ENCODE peak calls at places on chromosomes 11 and 22, in nine cellular contexts. One of them, this sample, is unnamed.

GRCh38 chr11:93031386-93031785 is 61.9 kb downstream of the MTNR1B start:
- DNase-seq in pancreas: no peak
- DNase-seq in spleen: no peak
- DNase-seq in cardiac muscle cell: no peak
- DNase-seq in Jurkat, Clone E6-1: no peak
- DNase-seq in epithelial cell of esophagus: peak
- DNase-seq in uterus: no peak
- DNase-seq in naive thymus-derived CD4-positive, alpha-beta T cell: no peak
- DNase-seq in Caco-2: no peak
- DNase-seq in this sample: no peak

GRCh38 chr11:122180435-122180834 is 64.4 kb upstream of the BLID start:
- DNase-seq in cardiac muscle cell: no peak
- DNase-seq in pancreas: no peak
- DNase-seq in Jurkat, Clone E6-1: no peak
- DNase-seq in Caco-2: no peak
- DNase-seq in spleen: no peak
- DNase-seq in uterus: peak
- DNase-seq in naive thymus-derived CD4-positive, alpha-beta T cell: no peak
- DNase-seq in epithelial cell of esophagus: peak
- DNase-seq in this sample: no peak

GRCh38 chr11:444397-445144 is 2.8 kb upstream of the ANO9 start:
- DNase-seq in naive thymus-derived CD4-positive, alpha-beta T cell: no peak
- DNase-seq in uterus: no peak
- DNase-seq in cardiac muscle cell: no peak
- DNase-seq in spleen: no peak
- DNase-seq in Jurkat, Clone E6-1: no peak
- DNase-seq in epithelial cell of esophagus: peak
- DNase-seq in Caco-2: peak
- DNase-seq in pancreas: no peak
- DNase-seq in this sample: no peak

GRCh38 chr22:50282361-50283144 is 12.4 kb upstream of the MAPK11 start:
- DNase-seq in Caco-2: peak
- DNase-seq in naive thymus-derived CD4-positive, alpha-beta T cell: no peak
- DNase-seq in cardiac muscle cell: no peak
- DNase-seq in uterus: no peak
- DNase-seq in Jurkat, Clone E6-1: no peak
- DNase-seq in epithelial cell of esophagus: peak
- DNase-seq in spleen: no peak
- DNase-seq in pancreas: peak
- DNase-seq in this sample: no peak

GRCh38 chr11:12506502-12506921 is 129.1 kb downstream of the PARVA start:
- DNase-seq in Jurkat, Clone E6-1: no peak
- DNase-seq in uterus: no peak
- DNase-seq in epithelial cell of esophagus: peak
- DNase-seq in cardiac muscle cell: no peak
- DNase-seq in Caco-2: no peak
- DNase-seq in naive thymus-derived CD4-positive, alpha-beta T cell: no peak
- DNase-seq in spleen: no peak
- DNase-seq in pancreas: no peak
- DNase-seq in this sample: no peak

GRCh38 chr11:61549662-61550568 is 31.0 kb downstream of the SYT7 start:
- DNase-seq in uterus: no peak
- DNase-seq in pancreas: no peak
- DNase-seq in Caco-2: no peak
- DNase-seq in Jurkat, Clone E6-1: peak
- DNase-seq in spleen: no peak
- DNase-seq in naive thymus-derived CD4-positive, alpha-beta T cell: no peak
- DNase-seq in epithelial cell of esophagus: no peak
- DNase-seq in cardiac muscle cell: no peak
- DNase-seq in this sample: no peak

GRCh38 chr11:133636686-133637085 is 104.4 kb upstream of the OPCML start:
- DNase-seq in uterus: no peak
- DNase-seq in epithelial cell of esophagus: no peak
- DNase-seq in cardiac muscle cell: no peak
- DNase-seq in spleen: no peak
- DNase-seq in Caco-2: no peak
- DNase-seq in naive thymus-derived CD4-positive, alpha-beta T cell: no peak
- DNase-seq in pancreas: no peak
- DNase-seq in Jurkat, Clone E6-1: no peak
- DNase-seq in this sample: no peak

GRCh38 chr22:29765905-29766631 is 739 bp downstream of the ZMAT5 start:
- DNase-seq in naive thymus-derived CD4-positive, alpha-beta T cell: no peak
- DNase-seq in Caco-2: peak
- DNase-seq in Jurkat, Clone E6-1: no peak
- DNase-seq in spleen: no peak
- DNase-seq in epithelial cell of esophagus: peak
- DNase-seq in uterus: no peak
- DNase-seq in pancreas: no peak
- DNase-seq in cardiac muscle cell: peak
- DNase-seq in this sample: no peak

GRCh38 chr11:119787074-119787461 is 58.1 kb upstream of the NECTIN1 start:
- DNase-seq in pancreas: no peak
- DNase-seq in cardiac muscle cell: no peak
- DNase-seq in naive thymus-derived CD4-positive, alpha-beta T cell: no peak
- DNase-seq in spleen: peak
- DNase-seq in Caco-2: no peak
- DNase-seq in epithelial cell of esophagus: no peak
- DNase-seq in uterus: no peak
- DNase-seq in Jurkat, Clone E6-1: no peak
- DNase-seq in this sample: no peak

GRCh38 chr11:80155412-80156017 is 714.7 kb upstream of the TENM4 start:
- DNase-seq in Caco-2: no peak
- DNase-seq in naive thymus-derived CD4-positive, alpha-beta T cell: no peak
- DNase-seq in cardiac muscle cell: peak
- DNase-seq in spleen: no peak
- DNase-seq in uterus: no peak
- DNase-seq in epithelial cell of esophagus: peak
- DNase-seq in pancreas: no peak
- DNase-seq in Jurkat, Clone E6-1: peak
- DNase-seq in this sample: peak

GRCh38 chr11:12677131-12677530 is 2.9 kb downstream of the TEAD1 start:
- DNase-seq in Caco-2: no peak
- DNase-seq in spleen: no peak
- DNase-seq in uterus: no peak
- DNase-seq in naive thymus-derived CD4-positive, alpha-beta T cell: no peak
- DNase-seq in Jurkat, Clone E6-1: no peak
- DNase-seq in cardiac muscle cell: no peak
- DNase-seq in pancreas: no peak
- DNase-seq in epithelial cell of esophagus: peak
- DNase-seq in this sample: no peak

GRCh38 chr22:22830957-22831688 is 56.5 kb upstream of the IGLL5 start:
- DNase-seq in naive thymus-derived CD4-positive, alpha-beta T cell: no peak
- DNase-seq in cardiac muscle cell: no peak
- DNase-seq in spleen: no peak
- DNase-seq in uterus: no peak
- DNase-seq in Caco-2: no peak
- DNase-seq in pancreas: no peak
- DNase-seq in Jurkat, Clone E6-1: no peak
- DNase-seq in epithelial cell of esophagus: no peak
- DNase-seq in this sample: no peak

GRCh38 chr11:9626778-9627394 is 37.0 kb upstream of the SWAP70 start:
- DNase-seq in cardiac muscle cell: no peak
- DNase-seq in Jurkat, Clone E6-1: no peak
- DNase-seq in uterus: no peak
- DNase-seq in naive thymus-derived CD4-positive, alpha-beta T cell: no peak
- DNase-seq in pancreas: no peak
- DNase-seq in spleen: no peak
- DNase-seq in epithelial cell of esophagus: no peak
- DNase-seq in Caco-2: no peak
- DNase-seq in this sample: peak

GRCh38 chr11:6703247-6704063 is 20.3 kb upstream of the MRPL17 start:
- DNase-seq in Caco-2: peak
- DNase-seq in naive thymus-derived CD4-positive, alpha-beta T cell: peak
- DNase-seq in cardiac muscle cell: peak
- DNase-seq in pancreas: peak
- DNase-seq in epithelial cell of esophagus: peak
- DNase-seq in uterus: peak
- DNase-seq in Jurkat, Clone E6-1: no peak
- DNase-seq in spleen: no peak
- DNase-seq in this sample: peak

GRCh38 chr22:48138855-48139254 is 1376.4 kb downstream of the TBC1D22A start:
- DNase-seq in uterus: no peak
- DNase-seq in cardiac muscle cell: no peak
- DNase-seq in pancreas: no peak
- DNase-seq in Caco-2: no peak
- DNase-seq in naive thymus-derived CD4-positive, alpha-beta T cell: no peak
- DNase-seq in epithelial cell of esophagus: no peak
- DNase-seq in Jurkat, Clone E6-1: peak
- DNase-seq in spleen: no peak
- DNase-seq in this sample: no peak

GRCh38 chr11:61587951-61588695 is 7.2 kb upstream of the SYT7 start:
- DNase-seq in naive thymus-derived CD4-positive, alpha-beta T cell: peak
- DNase-seq in epithelial cell of esophagus: peak
- DNase-seq in Jurkat, Clone E6-1: no peak
- DNase-seq in spleen: peak
- DNase-seq in Caco-2: peak
- DNase-seq in pancreas: peak
- DNase-seq in cardiac muscle cell: peak
- DNase-seq in uterus: peak
- DNase-seq in this sample: peak

GRCh38 chr22:19516378-19517170 is 7.6 kb downstream of the CLDN5 start:
- DNase-seq in pancreas: no peak
- DNase-seq in naive thymus-derived CD4-positive, alpha-beta T cell: no peak
- DNase-seq in Caco-2: no peak
- DNase-seq in cardiac muscle cell: no peak
- DNase-seq in spleen: no peak
- DNase-seq in uterus: no peak
- DNase-seq in Jurkat, Clone E6-1: no peak
- DNase-seq in epithelial cell of esophagus: no peak
- DNase-seq in this sample: no peak
- H3K4me3 ChIP-seq in pancreas: no peak
- H3K4me3 ChIP-seq in naive thymus-derived CD4-positive, alpha-beta T cell: no peak
- H3K4me3 ChIP-seq in Caco-2: no peak
- H3K4me3 ChIP-seq in cardiac muscle cell: no peak
- H3K4me3 ChIP-seq in spleen: no peak
- H3K4me3 ChIP-seq in uterus: no peak
- H3K4me3 ChIP-seq in Jurkat, Clone E6-1: no peak
- H3K4me3 ChIP-seq in epithelial cell of esophagus: no peak
- H3K4me3 ChIP-seq in this sample: no peak

GRCh38 chr11:27347361-27347760 is 15.7 kb downstream of the CCDC34 start:
- DNase-seq in spleen: no peak
- DNase-seq in Jurkat, Clone E6-1: no peak
- DNase-seq in pancreas: no peak
- DNase-seq in uterus: no peak
- DNase-seq in naive thymus-derived CD4-positive, alpha-beta T cell: no peak
- DNase-seq in Caco-2: no peak
- DNase-seq in cardiac muscle cell: no peak
- DNase-seq in epithelial cell of esophagus: no peak
- DNase-seq in this sample: no peak
- H3K4me3 ChIP-seq in spleen: no peak
- H3K4me3 ChIP-seq in Jurkat, Clone E6-1: no peak
- H3K4me3 ChIP-seq in pancreas: no peak
- H3K4me3 ChIP-seq in uterus: no peak
- H3K4me3 ChIP-seq in naive thymus-derived CD4-positive, alpha-beta T cell: no peak
- H3K4me3 ChIP-seq in Caco-2: no peak
- H3K4me3 ChIP-seq in cardiac muscle cell: no peak
- H3K4me3 ChIP-seq in epithelial cell of esophagus: no peak
- H3K4me3 ChIP-seq in this sample: no peak

GRCh38 chr11:3856856-3857553 is 1.5 kb downstream of the STIM1 start:
- DNase-seq in Caco-2: no peak
- DNase-seq in spleen: no peak
- DNase-seq in epithelial cell of esophagus: no peak
- DNase-seq in uterus: no peak
- DNase-seq in cardiac muscle cell: no peak
- DNase-seq in Jurkat, Clone E6-1: no peak
- DNase-seq in pancreas: no peak
- DNase-seq in naive thymus-derived CD4-positive, alpha-beta T cell: no peak
- DNase-seq in this sample: no peak
- H3K4me3 ChIP-seq in Caco-2: peak
- H3K4me3 ChIP-seq in spleen: peak
- H3K4me3 ChIP-seq in epithelial cell of esophagus: peak
- H3K4me3 ChIP-seq in uterus: peak
- H3K4me3 ChIP-seq in cardiac muscle cell: peak
- H3K4me3 ChIP-seq in Jurkat, Clone E6-1: peak
- H3K4me3 ChIP-seq in pancreas: peak
- H3K4me3 ChIP-seq in naive thymus-derived CD4-positive, alpha-beta T cell: peak
- H3K4me3 ChIP-seq in this sample: peak

GRCh38 chr22:39144101-39144815 is 8.2 kb downstream of the CBX7 start:
- DNase-seq in Caco-2: no peak
- DNase-seq in epithelial cell of esophagus: no peak
- DNase-seq in pancreas: peak
- DNase-seq in Jurkat, Clone E6-1: no peak
- DNase-seq in uterus: no peak
- DNase-seq in naive thymus-derived CD4-positive, alpha-beta T cell: peak
- DNase-seq in cardiac muscle cell: no peak
- DNase-seq in spleen: peak
- DNase-seq in this sample: no peak
- H3K4me3 ChIP-seq in Caco-2: no peak
- H3K4me3 ChIP-seq in epithelial cell of esophagus: peak
- H3K4me3 ChIP-seq in pancreas: peak
- H3K4me3 ChIP-seq in Jurkat, Clone E6-1: peak
- H3K4me3 ChIP-seq in uterus: peak
- H3K4me3 ChIP-seq in naive thymus-derived CD4-positive, alpha-beta T cell: peak
- H3K4me3 ChIP-seq in cardiac muscle cell: peak
- H3K4me3 ChIP-seq in spleen: peak
- H3K4me3 ChIP-seq in this sample: peak

DNA sequence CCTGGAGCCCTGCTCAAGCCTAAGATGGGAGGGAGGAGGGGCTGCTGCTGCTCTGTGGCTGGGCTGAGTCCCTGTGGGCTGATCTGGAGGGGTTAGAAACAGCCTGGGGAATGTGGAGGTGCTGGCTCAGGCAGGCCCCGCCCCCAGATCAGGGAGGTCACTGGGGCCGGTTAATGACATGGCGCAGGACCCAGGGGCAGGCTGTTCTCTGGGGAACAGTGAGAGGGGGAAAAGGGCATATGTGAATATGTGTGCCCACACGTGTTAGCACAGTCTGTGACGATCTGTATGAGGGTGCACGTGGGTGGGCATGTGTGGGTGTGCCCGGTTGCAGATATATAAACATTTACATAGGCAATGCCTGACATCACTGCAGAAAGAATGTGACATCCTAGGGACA is 143.5 kb downstream of the MIAT start:
- DNase-seq in uterus: no peak
- DNase-seq in naive thymus-derived CD4-positive, alpha-beta T cell: no peak
- DNase-seq in epithelial cell of esophagus: no peak
- DNase-seq in Jurkat, Clone E6-1: no peak
- DNase-seq in spleen: no peak
- DNase-seq in pancreas: no peak
- DNase-seq in Caco-2: peak
- DNase-seq in cardiac muscle cell: peak
- DNase-seq in this sample: no peak
- H3K4me3 ChIP-seq in uterus: no peak
- H3K4me3 ChIP-seq in naive thymus-derived CD4-positive, alpha-beta T cell: no peak
- H3K4me3 ChIP-seq in epithelial cell of esophagus: no peak
- H3K4me3 ChIP-seq in Jurkat, Clone E6-1: no peak
- H3K4me3 ChIP-seq in spleen: no peak
- H3K4me3 ChIP-seq in pancreas: no peak
- H3K4me3 ChIP-seq in Caco-2: no peak
- H3K4me3 ChIP-seq in cardiac muscle cell: no peak
- H3K4me3 ChIP-seq in this sample: no peak

GRCh38 chr11:37504066-37504611 is 906.1 kb upstream of the RAG2 start:
- DNase-seq in Caco-2: peak
- DNase-seq in Jurkat, Clone E6-1: no peak
- DNase-seq in naive thymus-derived CD4-positive, alpha-beta T cell: no peak
- DNase-seq in pancreas: no peak
- DNase-seq in spleen: no peak
- DNase-seq in uterus: no peak
- DNase-seq in cardiac muscle cell: no peak
- DNase-seq in epithelial cell of esophagus: peak
- DNase-seq in this sample: peak
- H3K4me3 ChIP-seq in Caco-2: no peak
- H3K4me3 ChIP-seq in Jurkat, Clone E6-1: no peak
- H3K4me3 ChIP-seq in naive thymus-derived CD4-positive, alpha-beta T cell: no peak
- H3K4me3 ChIP-seq in pancreas: no peak
- H3K4me3 ChIP-seq in spleen: no peak
- H3K4me3 ChIP-seq in uterus: no peak
- H3K4me3 ChIP-seq in cardiac muscle cell: no peak
- H3K4me3 ChIP-seq in epithelial cell of esophagus: no peak
- H3K4me3 ChIP-seq in this sample: no peak